ENCODE peak calls at places on chromosome 10, in seven cellular contexts. Q is GM12865, V is tibial artery, W is AG10803, T is IMR-90, I is upper lobe of right lung, D is upper lobe of left lung. E is an unnamed sample.

GRCh38 chr10:31760674-31761081 is 168.0 kb downstream of the ARHGAP12 start:
- DNase-seq in Q (peak), V (peak), W (no peak), T (no peak), I (no peak), D (no peak), E (no peak)

GRCh38 chr10:119657725-119658124 is 6.5 kb downstream of the BAG3 start:
- DNase-seq in Q (no peak), V (no peak), W (no peak), T (peak), I (no peak), D (no peak), E (no peak)

GRCh38 chr10:102545997-102546396 is 42.2 kb downstream of the SUFU start:
- DNase-seq in Q (no peak), V (peak), W (peak), T (no peak), I (peak), D (no peak), E (no peak)

GRCh38 chr10:13993169-13993568 is 337.6 kb downstream of the FRMD4A start:
- DNase-seq in Q (no peak), V (no peak), W (peak), T (peak), I (no peak), D (no peak), E (no peak)

GRCh38 chr10:5679606-5680005 is 5.0 kb upstream of the TASOR2 start:
- DNase-seq in Q (no peak), V (no peak), W (peak), T (peak), I (no peak), D (no peak), E (no peak)

GRCh38 chr10:96496281-96496925 is 17.3 kb downstream of the TLL2 start:
- DNase-seq in Q (peak), V (no peak), W (no peak), T (peak), I (no peak), D (no peak), E (no peak)

GRCh38 chr10:89342219-89342966 is 14.6 kb downstream of the IFIT3 start:
- DNase-seq in Q (no peak), V (peak), W (peak), T (peak), I (no peak), D (no peak), E (no peak)

GRCh38 chr10:88318803-88319202 is 264.3 kb downstream of the RNLS start:
- DNase-seq in Q (peak), V (no peak), W (no peak), T (no peak), I (no peak), D (no peak), E (no peak)

GRCh38 chr10:32795598-32796183 is 162.3 kb downstream of the ITGB1 start:
- DNase-seq in Q (peak), V (no peak), W (peak), T (peak), I (no peak), D (no peak), E (no peak)

DNA sequence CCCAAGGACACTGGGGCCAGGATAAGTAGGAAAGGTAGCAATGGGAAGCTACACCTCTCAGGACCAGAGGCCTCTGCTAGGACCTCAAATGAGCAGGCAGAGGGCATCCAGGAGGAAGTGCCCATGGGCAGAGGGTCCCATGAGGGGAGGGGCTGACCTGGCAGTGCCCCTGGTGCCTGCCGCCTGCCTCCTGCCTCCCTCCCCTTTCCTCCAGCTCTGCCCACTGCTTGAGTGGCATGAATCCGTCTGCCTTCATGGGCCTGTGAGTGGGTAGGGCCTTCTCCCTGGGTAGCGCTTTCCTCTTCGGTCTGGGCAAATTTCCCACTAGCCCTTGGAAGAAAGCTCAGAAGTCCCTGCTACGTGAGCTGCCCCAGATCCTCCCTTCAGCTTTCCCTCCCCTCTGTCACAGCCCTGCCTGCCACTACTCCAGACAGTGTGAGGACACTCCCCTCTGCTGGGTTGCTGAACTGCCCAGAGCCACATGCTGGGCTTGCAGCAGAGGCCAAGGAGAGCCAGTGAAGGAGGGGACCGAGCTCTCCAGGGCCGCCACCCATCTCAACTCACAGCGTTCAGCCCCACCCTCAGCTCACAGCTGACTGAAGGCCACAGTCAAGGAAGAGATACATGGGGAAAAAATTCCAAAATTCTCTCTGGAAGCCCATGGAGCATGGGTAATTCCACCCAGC is 141.4 kb downstream of the ARHGAP22 start:
- DNase-seq in Q (no peak), V (no peak), W (peak), T (no peak), I (peak), D (peak), E (no peak)
- TF ChIP-seq CTCF in Q (no peak), V (no peak), W (no peak), T (no peak), I (no peak), D (no peak), E (no peak)

GRCh38 chr10:71963351-71963755 is 842 bp upstream of the CHST3 start:
- DNase-seq in Q (no peak), V (peak), W (peak), T (no peak), I (no peak), D (peak), E (no peak)

GRCh38 chr10:71961831-71962230 is 2.4 kb upstream of the CHST3 start:
- DNase-seq in Q (no peak), V (peak), W (no peak), T (no peak), I (no peak), D (no peak), E (no peak)

GRCh38 chr10:71963756-71964668 is at the start of gene CHST3:
- DNase-seq in Q (peak), V (peak), W (peak), T (peak), I (peak), D (peak), E (peak)

GRCh38 chr10:71964669-71965515 is 697 bp downstream of the CHST3 start:
- DNase-seq in Q (no peak), V (peak), W (peak), T (peak), I (no peak), D (peak), E (peak)

DNA sequence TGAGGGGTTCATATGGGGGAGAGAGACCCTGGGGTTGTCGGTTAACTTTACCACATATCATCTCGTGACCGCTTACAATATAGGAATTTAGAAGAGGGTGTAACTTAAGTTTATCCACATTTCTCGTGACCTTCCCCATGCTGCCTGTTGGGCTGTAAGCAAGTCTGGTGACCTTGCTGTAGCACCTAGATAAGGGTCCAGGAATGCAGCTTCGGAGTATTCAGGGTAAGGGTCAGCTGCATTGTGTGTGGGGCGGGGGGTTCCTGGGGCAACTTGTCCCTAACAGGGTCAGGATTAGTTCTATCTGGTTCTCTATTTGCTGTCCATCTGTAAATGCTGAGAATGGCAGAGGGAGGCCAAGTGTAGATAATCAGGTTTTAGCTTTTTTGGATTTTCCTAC is 1.3 kb upstream of the CHST3 start:
- DNase-seq in Q (no peak), V (no peak), W (no peak), T (no peak), I (no peak), D (no peak), E (no peak)
- TF ChIP-seq CTCF in Q (no peak), V (no peak), W (no peak), T (no peak), I (no peak), D (no peak), E (no peak)

GRCh38 chr10:11177926-11178453 is 160.3 kb downstream of the CELF2 start:
- DNase-seq in Q (peak), V (no peak), W (no peak), T (no peak), I (no peak), D (no peak), E (peak)
- TF ChIP-seq CTCF in Q (peak), V (no peak), W (no peak), T (no peak), I (no peak), D (no peak), E (no peak)

DNA sequence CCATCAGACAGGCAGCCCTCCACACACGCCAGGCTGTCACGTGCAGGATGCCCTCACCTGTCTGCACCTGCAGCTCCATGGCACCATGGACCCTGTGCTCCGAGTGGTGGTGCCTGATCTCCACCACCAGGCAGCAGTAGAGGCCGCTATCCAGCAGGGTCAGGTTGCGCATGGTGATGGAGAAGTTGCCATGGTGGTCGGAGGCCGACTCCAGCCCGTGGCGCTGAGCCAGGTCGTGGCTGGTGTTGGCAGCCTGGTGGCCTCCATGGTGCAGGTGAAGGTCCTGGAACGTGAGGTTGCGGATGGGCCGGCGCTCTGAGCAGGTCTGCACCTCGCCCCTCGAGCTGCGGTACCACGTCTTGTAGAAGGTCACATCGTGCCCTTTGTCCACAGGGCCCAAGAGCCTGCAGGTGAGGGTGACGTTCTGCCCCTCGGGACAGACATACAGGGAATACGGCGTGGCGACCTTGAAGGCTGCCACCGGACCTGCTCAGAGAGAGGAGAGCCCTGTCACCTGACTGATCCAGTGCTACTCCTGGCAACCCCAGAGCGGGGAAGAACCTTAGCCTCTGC is 11.7 kb downstream of the VSIR start:
- DNase-seq in Q (no peak), V (no peak), W (no peak), T (no peak), I (no peak), D (no peak), E (no peak)
- TF ChIP-seq CTCF in Q (peak), V (no peak), W (no peak), T (no peak), I (no peak), D (no peak), E (no peak)